ENCODE peak calls at places on chromosomes 4 and X, in six cellular contexts. O is fibroblast of mammary gland, F is neural progenitor cell, I is heart left ventricle, P is RWPE2, Q is colonic mucosa. Y is an unnamed sample.

GRCh38 chrX:16975233-16975632 is 28.8 kb downstream of the REPS2 start:
- DNase-seq in P (no peak), Q (no peak), O (no peak), F (no peak), I (no peak), Y (no peak)

GRCh38 chr4:189660737-189661330 is 279.8 kb upstream of the FRG1 start:
- DNase-seq in P (no peak), O (no peak), F (no peak), Q (no peak), I (no peak), Y (no peak)

GRCh38 chr4:100872811-100873210 is 355.0 kb upstream of the EMCN start:
- DNase-seq in Q (no peak), F (no peak), P (no peak), O (peak), I (no peak), Y (no peak)

GRCh38 chr4:8336412-8337075 is 67.0 kb downstream of the HTRA3 start:
- DNase-seq in I (no peak), Q (no peak), F (no peak), P (no peak), O (peak), Y (no peak)

GRCh38 chr4:101114936-101115372 is 232.4 kb downstream of the PPP3CA start:
- DNase-seq in Q (no peak), O (peak), P (no peak), I (no peak), F (peak), Y (no peak)

GRCh38 chrX:110244951-110245480 is 72.9 kb downstream of the AMMECR1 start:
- DNase-seq in F (no peak), O (peak), Q (no peak), P (no peak), I (no peak), Y (no peak)

GRCh38 chrX:641671-642435 is 11.3 kb downstream of the SHOX start:
- DNase-seq in I (no peak), Q (no peak), F (no peak), O (no peak), P (no peak), Y (no peak)

GRCh38 chr4:3687538-3687937 is 78.6 kb upstream of the ADRA2C start:
- DNase-seq in P (no peak), I (no peak), Q (no peak), F (no peak), O (no peak), Y (no peak)

GRCh38 chrX:141278306-141278705 is 36.0 kb upstream of the SPANXC start:
- DNase-seq in Q (no peak), I (no peak), O (peak), P (no peak), F (peak), Y (no peak)

GRCh38 chr4:41505161-41505653 is 32.8 kb upstream of the LIMCH1 start:
- DNase-seq in O (no peak), Q (no peak), F (no peak), I (no peak), P (no peak), Y (no peak)

GRCh38 chrX:119880076-119880475 is 8.4 kb downstream of the NDUFA1 start:
- DNase-seq in Q (no peak), O (no peak), I (no peak), F (no peak), P (no peak), Y (no peak)

GRCh38 chr4:153364061-153364460 is 19.6 kb downstream of the MND1 start:
- DNase-seq in F (no peak), I (no peak), P (no peak), O (no peak), Q (no peak), Y (no peak)

GRCh38 chr4:18850763-18851331 is 829.3 kb upstream of the LCORL start:
- DNase-seq in P (no peak), I (no peak), F (no peak), Q (no peak), O (peak), Y (no peak)

GRCh38 chrX:151726751-151727150 is 7.8 kb upstream of the CNGA2 start:
- DNase-seq in P (no peak), O (no peak), Q (no peak), F (no peak), I (no peak), Y (no peak)

GRCh38 chr4:125313497-125313896 is 1.3 kb upstream of the FAT4 start:
- DNase-seq in F (peak), I (peak), O (peak), P (no peak), Q (peak), Y (peak)

GRCh38 chr4:175346381-175346780 is 428.2 kb downstream of the ADAM29 start:
- DNase-seq in F (no peak), Q (no peak), I (no peak), O (peak), P (no peak), Y (no peak)

GRCh38 chr4:84497220-84497834 is 1.8 kb downstream of the NKX6-1 start:
- DNase-seq in I (no peak), Q (no peak), P (no peak), F (peak), O (peak), Y (no peak)

GRCh38 chrX:52870041-52870440 is 2.2 kb upstream of the XAGE3 start:
- DNase-seq in O (no peak), P (no peak), F (no peak), I (no peak), Q (no peak), Y (no peak)

GRCh38 chr4:187236491-187236890 is 512.8 kb upstream of the FAT1 start:
- DNase-seq in P (no peak), F (no peak), Q (no peak), I (no peak), O (peak), Y (peak)

GRCh38 chr4:150525321-150525868 is 56.6 kb upstream of the MAB21L2 start:
- DNase-seq in Q (no peak), O (no peak), P (no peak), F (no peak), I (no peak), Y (no peak)

GRCh38 chrX:1491851-1492349 is 39.2 kb upstream of the ASMTL start:
- DNase-seq in P (no peak), Q (no peak), F (peak), I (no peak), O (no peak), Y (no peak)

GRCh38 chr4:134935320-134935719 is 733.7 kb upstream of the PABPC4L start:
- DNase-seq in I (no peak), O (no peak), Q (no peak), P (no peak), F (peak), Y (no peak)

GRCh38 chr4:3035249-3035648 is 39.1 kb downstream of the HTT-AS start:
- DNase-seq in Q (no peak), F (no peak), O (no peak), P (no peak), I (no peak), Y (no peak)

DNA sequence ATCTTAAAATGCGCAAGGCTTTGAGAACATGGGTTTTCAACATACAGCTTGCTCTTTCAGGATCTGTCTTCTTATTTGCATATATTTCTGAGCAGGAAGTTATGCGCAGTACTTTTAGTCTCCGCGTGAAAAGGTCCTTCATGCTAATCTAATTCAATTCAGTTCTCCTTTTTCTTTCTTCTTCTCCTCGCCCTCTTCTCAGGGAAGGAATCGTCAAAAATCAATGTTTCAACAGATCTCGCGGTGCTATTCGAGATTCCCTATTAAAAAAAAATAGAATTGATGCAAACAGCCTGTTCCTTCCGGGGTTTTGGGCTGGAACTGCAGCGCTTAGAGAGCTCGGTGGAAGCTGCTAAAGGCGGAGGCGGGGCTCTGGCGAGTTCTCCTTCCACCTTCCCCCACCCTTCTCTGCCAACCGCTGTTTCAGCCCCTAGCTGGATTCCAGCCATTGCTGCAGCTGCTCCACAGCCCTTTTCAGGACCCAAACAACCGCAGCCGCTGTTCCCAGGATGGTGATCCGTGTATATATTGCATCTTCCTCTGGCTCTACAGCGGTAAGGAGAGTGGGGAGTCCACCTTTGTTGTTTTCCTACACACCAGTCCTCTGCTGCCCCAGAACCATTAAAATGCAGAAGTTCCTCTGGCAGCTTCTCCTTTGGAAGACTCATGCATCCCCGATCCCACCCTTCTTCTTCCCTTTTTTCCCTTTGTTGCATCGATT is at the start of the genes HMGN5 and SH3BGRL:
- DNase-seq in I (peak), Q (peak), O (peak), P (peak), F (peak), Y (peak)
- H3K4me3 ChIP-seq in I (peak), Q (peak), O (peak), P (peak), F (peak), Y (peak)

DNA sequence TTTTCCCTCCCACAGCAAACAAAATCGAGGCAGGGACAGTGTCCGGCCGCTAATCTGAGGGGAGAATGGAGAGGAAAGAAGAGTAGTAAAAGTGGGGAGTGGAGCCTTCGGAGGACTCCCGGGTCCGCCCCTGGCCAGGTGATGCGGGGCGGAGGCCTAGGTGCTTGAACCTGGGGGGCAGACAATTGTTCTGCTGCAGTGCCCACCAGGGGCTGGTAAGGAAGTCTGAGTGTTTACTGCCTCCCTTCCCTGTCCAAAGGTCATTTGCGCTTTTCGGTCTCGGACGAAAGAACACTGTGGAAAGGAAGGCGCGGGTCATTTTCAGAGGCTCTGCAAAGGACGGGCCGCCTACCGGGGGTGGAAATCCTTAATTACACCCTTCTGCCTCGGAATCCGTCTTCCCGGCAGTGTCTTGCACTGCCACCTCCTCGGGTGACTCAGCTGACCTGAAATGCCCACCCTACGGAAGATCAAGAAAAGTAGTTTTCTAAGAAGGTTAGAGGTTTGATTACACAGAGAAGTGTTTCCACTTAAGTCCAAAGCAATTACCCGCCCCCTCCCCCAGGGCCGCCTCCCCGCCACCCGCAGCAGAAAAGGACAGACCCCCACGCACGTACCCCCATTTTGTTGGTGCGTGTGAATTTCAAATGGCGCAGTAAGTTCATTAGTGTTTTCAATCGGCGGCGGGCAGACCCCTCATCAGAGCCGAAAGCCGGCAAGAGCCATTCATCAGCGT is 99.9 kb upstream of the TENM3 start:
- DNase-seq in I (no peak), Q (peak), P (no peak), F (peak), O (peak), Y (no peak)
- H3K4me3 ChIP-seq in I (peak), Q (peak), P (peak), F (peak), O (peak), Y (peak)

GRCh38 chrX:19334945-19335626 is 8.6 kb upstream of the PDHA1 start:
- DNase-seq in I (no peak), Q (no peak), O (peak), F (peak), P (no peak), Y (no peak)
- H3K4me3 ChIP-seq in I (no peak), Q (no peak), O (no peak), F (no peak), P (no peak), Y (no peak)

GRCh38 chr4:680931-681645 is 6.7 kb downstream of the MYL5 start:
- DNase-seq in Q (peak), F (peak), I (peak), O (peak), P (peak), Y (no peak)

GRCh38 chr4:681736-682451 is 7.1 kb downstream of the SLC49A3 start:
- DNase-seq in O (no peak), P (peak), F (peak), Q (peak), I (no peak), Y (no peak)

GRCh38 chr4:680091-680490 is 5.7 kb downstream of the MYL5 start:
- DNase-seq in Q (no peak), F (no peak), O (no peak), P (no peak), I (no peak), Y (no peak)

GRCh38 chr4:679571-680083 is 5.3 kb downstream of the MYL5 start:
- DNase-seq in Q (no peak), I (no peak), F (no peak), P (no peak), O (no peak), Y (no peak)

GRCh38 chr4:680565-680930 is 6.2 kb downstream of the MYL5 start:
- DNase-seq in F (no peak), O (no peak), Q (no peak), I (peak), P (peak), Y (no peak)
- H3K4me3 ChIP-seq in F (peak), O (no peak), Q (peak), I (peak), P (no peak), Y (peak)

DNA sequence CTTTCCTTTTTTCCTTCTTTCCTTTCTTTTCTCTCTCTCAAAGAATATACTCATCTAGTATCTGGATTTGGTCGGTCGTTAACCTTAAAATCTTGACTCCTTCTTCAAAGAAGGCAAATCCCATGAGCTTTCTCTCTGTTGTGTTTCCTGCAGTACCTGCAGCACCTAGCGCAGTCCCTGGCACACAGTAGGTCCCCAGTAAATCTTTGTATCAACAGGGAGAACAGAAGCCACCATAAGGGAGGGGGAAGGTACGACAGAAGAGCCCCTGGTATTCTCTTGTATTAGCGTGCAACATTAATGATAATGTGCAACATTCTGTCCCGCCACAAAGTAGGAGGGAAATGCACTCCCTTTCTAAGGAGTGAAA is 133.5 kb downstream of the AMELX start:
- DNase-seq in F (no peak), P (no peak), Q (no peak), O (no peak), I (no peak), Y (no peak)
- H3K4me3 ChIP-seq in F (peak), P (no peak), Q (peak), O (peak), I (peak), Y (peak)

DNA sequence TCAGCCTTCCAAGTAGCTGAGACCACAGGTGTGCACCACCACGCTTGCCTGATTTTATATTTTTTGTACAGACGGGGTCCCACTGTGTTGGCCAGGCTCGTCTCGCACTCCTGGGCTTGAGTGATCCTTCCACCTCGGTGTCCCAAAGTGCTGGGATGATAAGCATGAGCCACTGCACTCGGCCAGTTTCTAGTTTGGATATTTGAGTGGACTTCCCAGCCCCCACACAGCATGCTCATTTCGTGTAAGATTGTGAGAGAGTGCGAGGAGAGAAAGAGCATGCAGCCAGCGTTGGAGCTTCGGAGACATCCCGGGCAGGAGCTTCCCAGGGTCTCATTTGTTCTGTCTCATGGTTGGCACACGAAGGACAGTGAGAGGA is 31.8 kb downstream of the ARSD start:
- DNase-seq in F (no peak), I (no peak), Q (no peak), P (no peak), O (no peak), Y (no peak)
- H3K4me3 ChIP-seq in F (no peak), I (no peak), Q (no peak), P (no peak), O (no peak), Y (no peak)

Y was measured in BJ.